ENCODE peak calls at places on chromosomes 11 and 22, in five cellular contexts. X is effector memory CD4-positive, alpha-beta T cell; W is SK-N-SH; H is small intestine; Z is CD8-positive, alpha-beta memory T cell. K is an unnamed sample.

GRCh38 chr11:61082931-61083531 is 19.3 kb upstream of the CD5 start:
- DNase-seq in Z (no peak), X (no peak), H (no peak), W (no peak), K (peak)

GRCh38 chr22:24578355-24579241 is 14.3 kb downstream of the LRRC75B start:
- DNase-seq in W (no peak), X (no peak), Z (no peak), H (peak), K (no peak)

GRCh38 chr22:26998134-26998533 is 340.7 kb downstream of the MIAT start:
- DNase-seq in X (no peak), H (no peak), Z (no peak), W (peak), K (no peak)

GRCh38 chr11:18010271-18010670 is 2.6 kb downstream of the SERGEF start:
- DNase-seq in Z (no peak), H (no peak), X (no peak), W (no peak), K (no peak)

GRCh38 chr11:34161812-34162506 is 56.5 kb downstream of the NAT10 start:
- DNase-seq in H (no peak), W (no peak), X (no peak), Z (no peak), K (no peak)

GRCh38 chr11:115363921-115364320 is 140.3 kb downstream of the CADM1 start:
- DNase-seq in Z (no peak), H (no peak), X (no peak), W (no peak), K (no peak)

GRCh38 chr11:46917109-46918086 is 952 bp downstream of the LRP4 start:
- DNase-seq in H (peak), Z (no peak), X (no peak), W (peak), K (peak)

GRCh38 chr11:44936951-44937543 is 13.6 kb downstream of the TP53I11 start:
- DNase-seq in W (no peak), H (no peak), Z (no peak), X (no peak), K (no peak)

GRCh38 chr11:60831143-60831500 is 10.8 kb upstream of the CCDC86 start:
- DNase-seq in W (peak), H (peak), X (peak), Z (peak), K (peak)

GRCh38 chr22:30940655-30941362 is 27.8 kb downstream of the MORC2 start:
- DNase-seq in W (no peak), X (peak), Z (no peak), H (no peak), K (no peak)

GRCh38 chr11:1771700-1772099 is 8.0 kb upstream of the CTSD start:
- DNase-seq in W (no peak), H (no peak), X (no peak), Z (no peak), K (no peak)

GRCh38 chr11:127996825-127997224 is 590.5 kb downstream of the ETS1 start:
- DNase-seq in W (no peak), X (no peak), H (no peak), Z (no peak), K (no peak)

GRCh38 chr11:70473186-70473872 is 75.0 kb downstream of the CTTN start:
- DNase-seq in H (no peak), X (no peak), W (no peak), Z (no peak), K (no peak)

GRCh38 chr11:102223859-102224258 is 93.4 kb upstream of the BIRC3 start:
- DNase-seq in H (no peak), Z (no peak), X (no peak), W (no peak), K (no peak)

GRCh38 chr11:9796854-9797253 is 133.0 kb downstream of the SWAP70 start:
- DNase-seq in W (no peak), X (no peak), H (no peak), Z (no peak), K (no peak)

GRCh38 chr22:24232124-24232523 is 12.8 kb downstream of the GGT5 start:
- DNase-seq in W (peak), H (no peak), Z (no peak), X (no peak), K (no peak)

GRCh38 chr11:71518506-71519471 is 8.3 kb upstream of the KRTAP5-7 start:
- DNase-seq in W (no peak), X (no peak), H (no peak), Z (no peak), K (no peak)

GRCh38 chr22:21823740-21824438 is 43.6 kb downstream of the MAPK1 start:
- DNase-seq in X (no peak), Z (no peak), W (no peak), H (no peak), K (no peak)

GRCh38 chr11:1281326-1281973 is 28.0 kb downstream of the TOLLIP start:
- DNase-seq in Z (no peak), H (no peak), W (no peak), X (no peak), K (peak)

GRCh38 chr11:30016588-30017363 is at the start of gene KCNA4:
- DNase-seq in H (no peak), W (peak), X (no peak), Z (no peak), K (peak)

GRCh38 chr22:22745225-22746060 is 101.0 kb downstream of the GGTLC2 start:
- DNase-seq in X (peak), W (peak), Z (peak), H (peak), K (no peak)

GRCh38 chr11:59756496-59756840 is 1.3 kb downstream of the STX3 start:
- DNase-seq in X (no peak), W (no peak), Z (no peak), H (no peak), K (no peak)

GRCh38 chr11:12485328-12485727 is 108.0 kb downstream of the PARVA start:
- DNase-seq in X (no peak), W (no peak), H (no peak), Z (no peak), K (no peak)

GRCh38 chr22:26259510-26259909 is 90.2 kb downstream of the SEZ6L start:
- DNase-seq in Z (no peak), W (no peak), H (peak), X (no peak), K (no peak)

GRCh38 chr11:109015283-109015682 is 350.4 kb downstream of the DDX10 start:
- DNase-seq in W (no peak), H (no peak), X (no peak), Z (no peak), K (no peak)

GRCh38 chr11:27075655-27076054 is 35.0 kb downstream of the BBOX1 start:
- DNase-seq in W (no peak), Z (no peak), X (no peak), H (no peak), K (no peak)

GRCh38 chr11:2777871-2778629 is 78.3 kb upstream of the KCNQ1OT1 start:
- DNase-seq in X (no peak), Z (no peak), W (peak), H (no peak), K (peak)

GRCh38 chr11:124754309-124754708 is 2.3 kb upstream of the VSIG2 start:
- DNase-seq in X (no peak), Z (no peak), H (no peak), W (peak), K (no peak)

GRCh38 chr22:41620646-41621098 is at the start of gene DESI1:
- DNase-seq in H (peak), W (no peak), X (no peak), Z (no peak), K (no peak)

GRCh38 chr11:119650251-119650650 is 78.7 kb downstream of the NECTIN1 start:
- DNase-seq in X (no peak), Z (no peak), W (no peak), H (no peak), K (no peak)

GRCh38 chr22:19040581-19041402 is 81.4 kb downstream of the DGCR2 start:
- DNase-seq in H (no peak), W (no peak), X (no peak), Z (no peak), K (peak)

GRCh38 chr11:3631331-3631730 is 10.5 kb downstream of the ART5 start:
- DNase-seq in Z (no peak), W (no peak), H (no peak), X (no peak), K (no peak)

GRCh38 chr11:61331636-61332035 is 1.3 kb downstream of the DDB1 start:
- DNase-seq in X (no peak), Z (no peak), H (peak), W (no peak), K (no peak)

GRCh38 chr11:122246885-122247284 is 130.9 kb upstream of the BLID start:
- DNase-seq in H (no peak), X (no peak), Z (no peak), W (no peak), K (no peak)

GRCh38 chr11:72039108-72039850 is 40.6 kb downstream of the IL18BP start:
- DNase-seq in W (peak), X (no peak), H (peak), Z (no peak), K (peak)

GRCh38 chr11:11728371-11728770 is 106.6 kb upstream of the GALNT18 start:
- DNase-seq in W (no peak), X (no peak), Z (no peak), H (no peak), K (no peak)

GRCh38 chr22:23269441-23270211 is 89.3 kb downstream of the BCR start:
- DNase-seq in W (no peak), Z (no peak), H (no peak), X (no peak), K (no peak)

GRCh38 chr22:45612451-45612901 is 59.2 kb upstream of the ATXN10 start:
- DNase-seq in Z (peak), H (no peak), W (no peak), X (no peak), K (peak)

GRCh38 chr11:64710418-64711137 is 12.4 kb downstream of the NRXN2 start:
- DNase-seq in X (no peak), H (no peak), Z (no peak), W (no peak), K (no peak)

GRCh38 chr11:64703048-64703447 is 19.9 kb downstream of the NRXN2 start:
- DNase-seq in X (no peak), Z (no peak), W (no peak), H (no peak), K (no peak)

GRCh38 chr11:64711138-64711943 is 11.7 kb downstream of the NRXN2 start:
- DNase-seq in H (no peak), X (no peak), Z (no peak), W (peak), K (peak)

DNA sequence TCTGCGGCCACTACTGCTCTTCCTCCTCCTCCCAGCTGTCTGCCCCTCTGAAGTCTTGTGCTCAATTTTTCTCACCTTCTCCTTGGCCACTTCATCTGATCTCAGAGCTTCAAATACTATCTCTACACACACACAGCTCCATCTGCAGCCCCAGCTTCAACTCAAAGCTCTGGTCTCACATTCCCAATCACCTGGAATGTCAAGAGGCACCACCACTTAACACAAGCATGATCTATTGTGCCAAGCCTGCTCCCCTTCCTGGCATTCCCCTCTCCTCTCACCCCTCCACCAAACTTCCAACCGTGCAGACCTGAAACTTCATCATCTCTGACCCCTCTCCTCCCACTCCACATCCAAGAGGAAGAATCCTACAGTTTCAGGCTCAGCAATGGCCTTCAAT is 17.5 kb downstream of the NRXN2 start:
- DNase-seq in X (no peak), H (no peak), W (no peak), Z (no peak), K (no peak)
- H3K27ac ChIP-seq in X (no peak), H (no peak), W (no peak), Z (no peak), K (no peak)

GRCh38 chr22:35480143-35480542 is 60.5 kb upstream of the RASD2 start:
- DNase-seq in H (no peak), Z (no peak), X (no peak), W (no peak), K (no peak)
- H3K27ac ChIP-seq in H (peak), Z (no peak), X (no peak), W (no peak), K (no peak)

GRCh38 chr11:6469599-6469998 is 4.1 kb downstream of the TRIM3 start:
- DNase-seq in Z (no peak), X (no peak), H (peak), W (no peak), K (no peak)
- H3K27ac ChIP-seq in Z (no peak), X (no peak), H (peak), W (peak), K (peak)

DNA sequence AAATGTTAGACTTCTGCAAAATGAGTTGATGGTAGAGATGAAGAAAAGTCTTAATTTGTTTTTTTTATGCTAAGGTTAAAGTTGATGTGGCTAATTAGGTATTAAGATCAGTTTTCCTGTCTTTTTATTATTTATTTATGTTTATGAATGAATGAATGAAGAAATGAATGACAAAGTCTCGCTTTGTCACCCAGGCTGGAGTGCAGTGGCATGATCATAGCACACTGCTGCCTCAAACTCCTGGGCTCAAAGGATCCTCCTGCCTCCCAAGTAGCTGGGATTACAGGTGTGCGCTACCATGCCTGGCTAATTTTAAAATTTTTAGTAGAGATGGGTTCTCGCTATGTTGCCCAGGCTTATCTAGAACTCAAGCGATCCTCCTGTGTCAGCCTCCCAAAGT is 29.2 kb downstream of the MTMR3 start:
- DNase-seq in W (no peak), X (no peak), H (no peak), Z (no peak), K (no peak)
- H3K27ac ChIP-seq in W (no peak), X (no peak), H (no peak), Z (no peak), K (no peak)